ENCODE peak calls at places on chromosomes 1 and 21, in four cellular contexts. B is HepG2, U is K562, C is GM12878. T is an unnamed sample.

GRCh38 chr1:56000424-56000823 is 578.9 kb downstream of the PLPP3 start:
- DNase-seq in U (no peak), B (no peak), C (no peak), T (no peak)

GRCh38 chr1:99438656-99439055 is 174.4 kb downstream of the PLPPR4 start:
- DNase-seq in C (no peak), B (no peak), U (no peak), T (no peak)

GRCh38 chr1:25692560-25692959 is 76.0 kb downstream of the MAN1C1 start:
- DNase-seq in C (no peak), U (peak), B (no peak), T (peak)

GRCh38 chr1:112689196-112689841 is 14.9 kb downstream of the MOV10 start:
- DNase-seq in U (no peak), C (no peak), B (no peak), T (no peak)

GRCh38 chr1:183089025-183089639 is 65.9 kb downstream of the LAMC1 start:
- DNase-seq in U (no peak), B (peak), C (no peak), T (no peak)

GRCh38 chr1:181221078-181221477 is 132.6 kb downstream of the IER5 start:
- DNase-seq in U (no peak), B (no peak), C (no peak), T (no peak)

GRCh38 chr1:62358974-62359373 is 39.7 kb upstream of the KANK4 start:
- DNase-seq in U (no peak), C (no peak), B (no peak), T (no peak)

GRCh38 chr1:203858055-203858454 is 3.3 kb upstream of the SNRPE start:
- DNase-seq in C (no peak), U (no peak), B (no peak), T (no peak)

GRCh38 chr1:10693497-10694273 is 102.8 kb downstream of the CASZ1 start:
- DNase-seq in C (no peak), B (no peak), U (peak), T (peak)

GRCh38 chr1:244104309-244105060 is 53.4 kb downstream of the ZBTB18 start:
- DNase-seq in B (peak), U (no peak), C (no peak), T (no peak)

GRCh38 chr1:24704411-24705259 is 40.6 kb upstream of the CLIC4 start:
- DNase-seq in C (no peak), B (no peak), U (peak), T (peak)

GRCh38 chr1:229752679-229753078 is 126.6 kb downstream of the URB2 start:
- DNase-seq in U (no peak), B (no peak), C (no peak), T (no peak)

GRCh38 chr1:232927722-232928505 is 22.5 kb upstream of the NTPCR start:
- DNase-seq in U (no peak), B (no peak), C (no peak), T (no peak)

GRCh38 chr1:209607102-209607794 is 23.7 kb downstream of the CAMK1G start:
- DNase-seq in C (peak), U (no peak), B (no peak), T (no peak)

GRCh38 chr1:24325587-24326449 is 6.7 kb downstream of the GRHL3 start:
- DNase-seq in U (no peak), B (no peak), C (no peak), T (no peak)

GRCh38 chr1:163842546-163842945 is 520.8 kb downstream of the NUF2 start:
- DNase-seq in C (no peak), B (no peak), U (no peak), T (no peak)

GRCh38 chr21:32705139-32705538 is 22.7 kb downstream of the SYNJ1 start:
- DNase-seq in B (no peak), U (no peak), C (no peak), T (no peak)

GRCh38 chr1:117895482-117896114 is 33.8 kb downstream of the GDAP2 start:
- DNase-seq in U (peak), C (peak), B (peak), T (peak)

DNA sequence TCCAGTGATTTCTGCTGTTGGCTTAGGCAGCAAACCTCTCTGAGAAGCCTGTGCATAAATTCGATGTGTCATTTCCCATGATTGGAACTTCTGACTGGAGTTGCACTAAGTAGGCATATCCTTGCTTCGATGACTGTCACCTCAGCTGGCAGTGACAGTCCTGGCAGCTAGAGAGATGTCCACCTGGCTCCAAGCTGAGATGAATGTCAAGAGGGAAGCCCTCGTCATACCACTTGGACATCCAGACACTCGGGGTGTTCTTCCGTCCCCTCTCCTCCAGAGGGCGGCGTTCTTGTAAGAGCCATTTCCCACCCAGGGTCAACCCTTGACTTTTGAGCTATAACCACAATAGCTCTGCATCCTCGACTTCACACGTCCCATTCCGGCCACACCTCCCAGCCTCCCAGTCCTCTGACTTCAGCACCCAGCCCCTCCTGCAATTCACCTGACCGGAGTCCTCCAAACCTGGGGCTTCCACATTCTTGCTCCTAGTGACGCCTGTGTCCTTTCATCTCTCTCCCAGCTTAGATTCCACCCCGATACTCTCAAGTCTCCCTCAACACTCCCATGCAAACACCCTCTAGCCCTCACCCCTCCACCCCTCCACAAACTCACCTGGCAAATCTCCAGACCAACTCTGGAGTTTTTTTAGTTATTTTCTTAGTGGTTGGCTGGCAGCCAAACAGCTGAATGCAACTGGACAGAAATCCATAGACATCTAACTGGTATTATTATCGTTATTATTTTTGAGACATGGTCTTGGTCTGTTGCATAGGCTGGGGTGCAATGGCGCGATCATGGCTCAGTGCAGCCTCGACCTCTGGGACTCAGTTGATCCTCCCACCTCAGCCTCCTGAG is 17.4 kb downstream of the CA6 start:
- DNase-seq in U (peak), C (no peak), B (peak), T (peak)
- TF ChIP-seq ETV6 in U (no peak), C (no peak), B (no peak), T (no peak)

DNA sequence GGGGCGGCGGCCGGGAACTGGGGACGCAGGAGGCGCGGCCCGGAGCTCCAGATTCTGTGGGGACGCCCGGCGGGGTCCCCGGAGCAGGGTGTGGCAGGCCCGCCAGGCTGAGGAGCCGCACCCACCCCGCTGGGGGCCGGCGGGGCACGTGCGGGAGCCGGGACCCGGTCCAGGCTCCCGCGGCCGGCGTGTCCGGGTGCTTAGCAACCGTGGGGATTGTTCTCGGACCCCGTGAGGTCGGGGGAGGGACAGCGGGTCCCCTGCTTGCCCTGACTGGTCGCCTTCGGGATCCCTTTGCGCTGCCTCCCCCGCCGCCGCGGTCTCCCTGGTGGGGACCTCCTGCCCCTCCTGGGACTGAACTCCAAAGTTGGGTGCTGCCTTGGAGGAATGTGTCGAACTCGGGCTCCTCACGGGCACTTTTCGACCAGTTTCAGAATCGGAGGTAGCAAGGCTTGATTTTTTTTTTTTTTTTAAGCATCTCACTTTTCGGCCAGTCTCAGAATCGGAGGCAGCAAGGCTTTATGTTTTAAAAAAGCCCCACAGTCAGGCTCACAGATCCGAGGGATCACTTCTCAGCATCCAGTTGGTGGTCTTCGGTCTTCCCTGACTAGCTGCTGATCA is 522 bp downstream of the FAM76A start:
- DNase-seq in B (peak), U (peak), C (no peak), T (peak)
- TF ChIP-seq ETV6 in B (no peak), U (no peak), C (no peak), T (no peak)

GRCh38 chr1:60145746-60146145 is 72.2 kb upstream of the C1orf87 start:
- DNase-seq in U (no peak), B (no peak), C (no peak), T (no peak)

GRCh38 chr1:60152886-60153285 is 79.3 kb upstream of the C1orf87 start:
- DNase-seq in B (no peak), C (no peak), U (no peak), T (no peak)

GRCh38 chr1:60151311-60151710 is 77.7 kb upstream of the C1orf87 start:
- DNase-seq in C (no peak), U (no peak), B (no peak), T (no peak)

GRCh38 chr1:60146884-60147283 is 73.3 kb upstream of the C1orf87 start:
- DNase-seq in U (no peak), B (no peak), C (no peak), T (no peak)

GRCh38 chr1:60149254-60149653 is 75.7 kb upstream of the C1orf87 start:
- DNase-seq in U (no peak), B (no peak), C (no peak), T (no peak)
- TF ChIP-seq ETV6 in U (no peak), B (no peak), C (no peak), T (no peak)

GRCh38 chr1:94255476-94255875 is 18.1 kb upstream of the ARHGAP29 start:
- DNase-seq in U (no peak), C (no peak), B (no peak), T (no peak)

GRCh38 chr1:94254073-94254810 is 16.9 kb upstream of the ARHGAP29 start:
- DNase-seq in U (no peak), B (no peak), C (no peak), T (no peak)

GRCh38 chr1:94259635-94260289 is 22.4 kb upstream of the ARHGAP29 start:
- DNase-seq in U (no peak), B (no peak), C (no peak), T (peak)

GRCh38 chr1:94258873-94259331 is 21.5 kb upstream of the ARHGAP29 start:
- DNase-seq in C (no peak), B (peak), U (no peak), T (no peak)

DNA sequence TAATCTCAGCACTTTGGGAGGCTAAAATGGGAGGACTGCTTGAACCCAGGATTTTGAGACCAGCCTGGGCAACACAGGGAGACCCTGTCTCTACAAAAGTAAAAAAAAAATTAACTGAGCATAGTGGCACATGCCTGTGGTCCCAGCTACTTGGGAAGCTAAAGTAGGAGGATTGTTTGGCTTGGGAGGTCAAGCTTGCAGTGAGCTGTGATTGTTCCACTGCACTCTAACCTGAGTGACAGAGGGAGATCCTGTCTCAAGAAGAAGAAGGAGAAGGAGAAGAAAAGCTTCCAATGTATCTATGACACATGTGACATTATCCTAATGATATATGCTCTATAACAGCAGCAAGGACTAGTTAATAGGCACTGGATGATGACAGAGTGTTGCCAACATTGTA is 20.1 kb upstream of the ARHGAP29 start:
- DNase-seq in U (no peak), C (no peak), B (no peak), T (no peak)
- TF ChIP-seq ETV6 in U (no peak), C (no peak), B (no peak), T (no peak)

GRCh38 chr1:8094481-8095241 is 68.6 kb upstream of the ERRFI1 start:
- DNase-seq in C (no peak), B (peak), U (no peak), T (no peak)
- TF ChIP-seq ETV6 in C (no peak), B (no peak), U (no peak), T (no peak)

T was measured in WTC11.